ENCODE peak calls at places on chromosomes 5 and 9, in ten cellular contexts. K, W, U, R, O, E, M, Z, V and P are unnamed samples.

GRCh38 chr9:129272348-129273025 is 94.4 kb upstream of the IER5L start:
- DNase-seq in K (no peak), W (no peak), U (no peak), R (no peak), O (no peak), E (no peak), M (no peak), Z (no peak), V (no peak), P (no peak)

GRCh38 chr9:34413229-34413852 is 36.6 kb upstream of the MYORG start:
- DNase-seq in K (peak; percentile 31), W (peak; percentile 42), U (peak; percentile 28), R (peak; percentile 76), O (no peak), E (peak; percentile 45), M (peak; percentile 72), Z (peak; percentile 59), V (peak; percentile 9), P (no peak)

GRCh38 chr5:63050916-63051315 is 472.3 kb downstream of the LRRC70 start:
- DNase-seq in K (no peak), W (no peak), U (no peak), R (peak; percentile 19), O (no peak), E (no peak), M (peak; percentile 0), Z (peak; percentile 0), V (no peak), P (no peak)

GRCh38 chr5:40551706-40552557 is 127.8 kb upstream of the PTGER4 start:
- DNase-seq in K (peak; percentile 15), W (no peak), U (no peak), R (peak; percentile 46), O (peak; percentile 22), E (peak; percentile 96), M (peak; percentile 96), Z (peak; percentile 96), V (peak; percentile 90), P (no peak)

GRCh38 chr9:38347946-38348345 is 44.6 kb upstream of the ALDH1B1 start:
- DNase-seq in K (no peak), W (no peak), U (no peak), R (no peak), O (no peak), E (no peak), M (no peak), Z (no peak), V (no peak), P (no peak)

GRCh38 chr9:121160025-121160424 is 41.6 kb downstream of the RAB14 start:
- DNase-seq in K (no peak), W (peak; percentile 67), U (no peak), R (no peak), O (no peak), E (no peak), M (no peak), Z (no peak), V (no peak), P (no peak)

GRCh38 chr5:135560858-135561257 is 17.9 kb downstream of the CXCL14 start:
- DNase-seq in K (peak; percentile 63), W (peak; percentile 79), U (peak; percentile 84), R (peak; percentile 94), O (peak; percentile 75), E (peak; percentile 65), M (peak; percentile 90), Z (peak; percentile 74), V (no peak), P (peak; percentile 80)

GRCh38 chr9:99056876-99057664 is 47.8 kb upstream of the TGFBR1 start:
- DNase-seq in K (no peak), W (peak; percentile 20), U (peak; percentile 40), R (no peak), O (no peak), E (peak; percentile 89), M (peak; percentile 78), Z (peak; percentile 84), V (peak; percentile 43), P (no peak)

GRCh38 chr9:99180199-99180598 is 41.5 kb downstream of the ALG2 start:
- DNase-seq in K (no peak), W (no peak), U (peak; percentile 77), R (no peak), O (no peak), E (no peak), M (no peak), Z (no peak), V (no peak), P (peak; percentile 57)

GRCh38 chr5:35478856-35479682 is 138.6 kb upstream of the SPEF2 start:
- DNase-seq in K (peak; percentile 50), W (peak; percentile 41), U (peak; percentile 4), R (no peak), O (no peak), E (no peak), M (peak; percentile 21), Z (peak; percentile 55), V (peak; percentile 23), P (peak; percentile 12)

GRCh38 chr5:132044207-132044606 is 16.2 kb upstream of the IL3 start:
- DNase-seq in K (no peak), W (no peak), U (no peak), R (no peak), O (no peak), E (no peak), M (no peak), Z (no peak), V (no peak), P (no peak)

GRCh38 chr9:26863074-26863473 is 29.5 kb downstream of the CAAP1 start:
- DNase-seq in K (peak; percentile 5), W (peak; percentile 8), U (no peak), R (peak; percentile 22), O (no peak), E (peak; percentile 6), M (peak; percentile 8), Z (peak; percentile 29), V (no peak), P (no peak)

GRCh38 chr9:34443533-34443932 is 14.8 kb downstream of the FAM219A start:
- DNase-seq in K (no peak), W (no peak), U (no peak), R (no peak), O (no peak), E (no peak), M (no peak), Z (no peak), V (no peak), P (no peak)

DNA sequence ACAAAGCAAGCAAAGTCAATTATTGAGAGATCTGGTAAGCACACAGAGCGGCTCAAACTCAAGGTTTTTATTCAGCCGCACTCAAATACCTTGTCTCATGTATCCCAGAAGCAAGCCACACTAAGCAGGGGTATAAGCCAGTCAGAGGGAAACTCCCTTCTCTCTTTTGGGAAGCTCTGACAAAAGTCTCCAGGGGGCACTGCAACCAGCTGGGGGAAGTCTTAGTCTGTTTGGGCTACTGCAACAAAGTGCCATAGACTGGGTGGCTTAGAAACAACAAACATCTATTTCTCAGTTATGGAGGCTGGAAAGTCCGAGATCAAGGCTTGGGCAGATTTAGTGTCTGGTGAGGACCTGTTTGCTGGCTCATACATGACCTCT is 246.0 kb downstream of the ENC1 start:
- DNase-seq in K (peak; percentile 20), W (peak; percentile 17), U (peak; percentile 31), R (peak; percentile 26), O (no peak), E (no peak), M (no peak), Z (no peak), V (no peak), P (no peak)
- TF ChIP-seq CTCF in K (peak; percentile 49), W (peak; percentile 37), U (no peak), R (no peak), O (no peak), E (peak; percentile 31), M (no peak), Z (no peak), V (peak; percentile 17), P (peak; percentile 30)

DNA sequence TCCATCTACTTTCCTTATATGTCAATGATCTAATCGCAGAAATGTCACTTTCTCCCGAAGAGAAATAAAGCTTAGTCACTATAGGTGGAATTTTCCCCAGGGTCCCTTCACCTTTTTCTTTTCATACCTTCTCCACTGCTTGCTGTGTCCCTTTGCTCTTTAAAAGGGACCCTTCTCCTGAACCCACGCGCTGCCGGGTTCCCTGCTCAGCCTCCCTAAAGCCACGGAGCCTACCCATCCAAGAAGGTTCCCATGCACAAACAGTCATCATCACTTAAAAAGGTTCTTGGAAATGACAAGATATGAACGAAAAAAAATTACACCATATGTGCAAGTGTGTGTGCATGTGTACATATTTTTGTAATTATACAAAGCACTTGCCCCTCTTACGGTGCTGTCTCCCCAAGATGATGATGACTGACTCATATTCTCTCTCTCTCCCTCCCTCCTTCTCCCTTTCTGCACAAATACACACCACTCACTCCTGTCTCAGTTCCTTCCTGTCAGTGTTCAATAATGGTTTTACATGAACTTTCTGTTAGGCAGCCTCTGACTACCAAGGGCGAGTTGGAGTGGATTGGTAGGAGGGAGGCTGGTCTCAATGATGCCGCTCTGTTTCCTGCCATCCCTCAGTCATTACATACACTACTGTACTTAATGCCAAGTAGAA is 1.5 kb upstream of the PTPRD start:
- DNase-seq in K (no peak), W (no peak), U (no peak), R (no peak), O (no peak), E (no peak), M (no peak), Z (peak; percentile 17), V (no peak), P (no peak)
- TF ChIP-seq CTCF in K (no peak), W (no peak), U (no peak), R (no peak), O (no peak), E (no peak), M (no peak), Z (no peak), V (no peak), P (no peak)

DNA sequence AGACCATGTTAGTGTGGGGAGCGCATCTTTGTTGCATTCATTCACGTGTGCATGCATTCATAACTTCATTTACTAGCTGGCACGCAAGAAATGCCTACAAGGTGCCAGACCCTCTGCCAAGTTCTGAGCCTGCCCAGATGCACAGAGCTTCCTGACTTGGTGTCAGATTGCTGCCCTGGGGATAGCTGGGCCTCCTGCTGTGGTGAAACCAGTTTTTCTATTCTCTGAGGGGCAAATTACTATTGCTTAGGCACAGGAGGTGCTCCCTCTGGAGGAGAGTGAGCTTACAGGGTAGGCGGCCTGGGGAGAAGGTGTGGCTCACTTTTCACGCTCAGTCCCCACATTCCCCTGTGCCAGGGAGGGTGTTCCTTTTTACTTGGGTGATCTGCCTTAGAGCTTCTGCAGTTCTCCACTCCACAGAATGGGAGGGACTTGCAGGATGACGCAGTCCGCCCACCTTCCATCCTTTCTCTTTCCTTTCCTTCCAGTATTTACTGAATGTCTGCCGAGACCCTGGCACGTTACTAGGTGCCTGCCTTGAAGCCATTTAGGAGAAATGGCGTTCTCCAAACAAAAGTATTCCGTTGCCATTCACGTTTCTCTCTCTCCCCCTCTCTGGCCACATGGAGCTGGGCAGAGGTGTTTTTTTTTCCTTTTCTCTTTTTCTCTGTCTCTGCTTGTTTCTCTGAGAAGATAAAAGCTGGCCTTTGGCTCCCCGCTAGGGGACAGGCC is 27.9 kb upstream of the CTNNA1 start:
- DNase-seq in K (peak; percentile 57), W (peak; percentile 5), U (peak; percentile 23), R (peak; percentile 77), O (peak; percentile 76), E (peak; percentile 45), M (peak; percentile 83), Z (peak; percentile 83), V (peak; percentile 45), P (no peak)
- TF ChIP-seq CTCF in K (peak; percentile 68), W (peak; percentile 36), U (no peak), R (peak; percentile 44), O (no peak), E (peak; percentile 53), M (no peak), Z (peak; percentile 44), V (peak; percentile 21), P (peak; percentile 11)

DNA sequence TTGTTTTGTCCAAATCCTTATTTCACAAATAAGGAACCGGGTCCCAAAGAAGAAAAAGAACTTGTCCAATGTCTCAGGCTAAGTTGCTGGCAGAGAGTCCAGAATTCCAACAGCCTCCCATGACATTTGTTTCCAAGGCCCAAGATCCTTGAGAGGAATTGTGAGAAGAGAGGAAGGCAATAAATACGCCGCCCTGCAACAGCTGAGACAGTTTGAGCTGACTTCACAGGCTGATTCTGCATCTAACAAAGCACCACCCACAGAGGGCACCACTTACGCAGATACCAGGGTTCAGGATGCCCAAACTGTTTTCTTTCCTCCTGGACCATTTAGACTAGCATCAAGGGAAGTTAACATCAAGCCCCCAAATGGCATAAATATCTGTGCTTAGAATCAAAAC is 211.3 kb downstream of the FAM114A2 start:
- DNase-seq in K (no peak), W (peak; percentile 39), U (no peak), R (no peak), O (peak; percentile 14), E (no peak), M (peak; percentile 39), Z (peak; percentile 32), V (no peak), P (no peak)
- TF ChIP-seq CTCF in K (no peak), W (peak; percentile 75), U (peak; percentile 23), R (no peak), O (no peak), E (peak; percentile 24), M (peak; percentile 31), Z (peak; percentile 47), V (no peak), P (peak; percentile 9)